ENCODE peak calls at places on chromosomes 13 and 19, in ten cellular contexts. Z, H, Y, R, C, J, V, T, B and G are unnamed samples.

GRCh38 chr13:30457306-30457891 is 8.3 kb downstream of the HMGB1 start:
- DNase-seq in Z (no peak), H (no peak), Y (no peak), R (no peak), C (no peak), J (no peak), V (no peak), T (no peak), B (no peak), G (no peak)

GRCh38 chr13:114029866-114030625 is 56.2 kb upstream of the C13orf46 start:
- DNase-seq in Z (no peak), H (no peak), Y (no peak), R (no peak), C (no peak), J (no peak), V (no peak), T (no peak), B (no peak), G (no peak)

GRCh38 chr13:43865892-43866291 is 13.6 kb downstream of the CCDC122 start:
- DNase-seq in Z (no peak), H (no peak), Y (no peak), R (no peak), C (no peak), J (peak), V (peak), T (no peak), B (no peak), G (peak)

GRCh38 chr13:74529968-74530367 is 395.8 kb upstream of the KLF12 start:
- DNase-seq in Z (no peak), H (no peak), Y (no peak), R (no peak), C (no peak), J (no peak), V (no peak), T (no peak), B (no peak), G (no peak)

GRCh38 chr19:42762782-42763181 is 2.7 kb downstream of the PSG8 start:
- DNase-seq in Z (no peak), H (no peak), Y (no peak), R (no peak), C (no peak), J (no peak), V (peak), T (no peak), B (no peak), G (no peak)

GRCh38 chr19:5961969-5962945 is 15.7 kb downstream of the RANBP3 start:
- DNase-seq in Z (peak), H (peak), Y (peak), R (peak), C (peak), J (peak), V (peak), T (peak), B (peak), G (peak)

GRCh38 chr19:2337329-2337707 is 8.8 kb downstream of the SPPL2B start:
- DNase-seq in Z (no peak), H (no peak), Y (no peak), R (no peak), C (peak), J (peak), V (peak), T (peak), B (no peak), G (peak)

GRCh38 chr13:74067818-74068217 is 66.4 kb downstream of the KLF12 start:
- DNase-seq in Z (no peak), H (no peak), Y (no peak), R (no peak), C (no peak), J (peak), V (peak), T (peak), B (no peak), G (no peak)

GRCh38 chr13:110319774-110320509 is 12.9 kb downstream of the COL4A2 start:
- DNase-seq in Z (peak), H (no peak), Y (peak), R (no peak), C (peak), J (peak), V (peak), T (no peak), B (no peak), G (no peak)

GRCh38 chr19:51096473-51097165 is 11.6 kb downstream of the CTU1 start:
- DNase-seq in Z (no peak), H (no peak), Y (no peak), R (no peak), C (no peak), J (no peak), V (no peak), T (no peak), B (no peak), G (no peak)

GRCh38 chr19:990119-990571 is 6.0 kb downstream of the WDR18 start:
- DNase-seq in Z (no peak), H (no peak), Y (no peak), R (no peak), C (no peak), J (no peak), V (no peak), T (no peak), B (no peak), G (no peak)

GRCh38 chr19:7869453-7869909 is 4.7 kb downstream of the PRR36 start:
- DNase-seq in Z (peak), H (no peak), Y (peak), R (peak), C (peak), J (peak), V (peak), T (no peak), B (no peak), G (no peak)

GRCh38 chr13:70613295-70613694 is 505.0 kb upstream of the KLHL1 start:
- DNase-seq in Z (no peak), H (no peak), Y (no peak), R (no peak), C (no peak), J (peak), V (peak), T (peak), B (no peak), G (no peak)

GRCh38 chr19:31548941-31549340 is 199.7 kb upstream of the TSHZ3 start:
- DNase-seq in Z (no peak), H (no peak), Y (no peak), R (no peak), C (peak), J (peak), V (peak), T (no peak), B (no peak), G (no peak)

GRCh38 chr13:46655727-46656180 is 102.8 kb downstream of the LRCH1 start:
- DNase-seq in Z (no peak), H (no peak), Y (no peak), R (peak), C (no peak), J (peak), V (no peak), T (no peak), B (no peak), G (no peak)

GRCh38 chr13:48641404-48641803 is 12.3 kb upstream of the CYSLTR2 start:
- DNase-seq in Z (no peak), H (no peak), Y (no peak), R (no peak), C (no peak), J (no peak), V (no peak), T (no peak), B (no peak), G (no peak)

GRCh38 chr19:47112166-47112663 is 1.4 kb downstream of the ZC3H4 start:
- DNase-seq in Z (peak), H (peak), Y (peak), R (peak), C (peak), J (peak), V (peak), T (peak), B (peak), G (peak)

GRCh38 chr19:33804021-33804799 is 7.5 kb downstream of the KCTD15 start:
- DNase-seq in Z (no peak), H (no peak), Y (no peak), R (peak), C (peak), J (peak), V (peak), T (no peak), B (no peak), G (peak)

GRCh38 chr13:45200701-45201230 is at the start of gene KCTD4:
- DNase-seq in Z (no peak), H (no peak), Y (no peak), R (no peak), C (no peak), J (peak), V (peak), T (no peak), B (no peak), G (no peak)

GRCh38 chr13:110923777-110924638 is 9.1 kb upstream of the ANKRD10 start:
- DNase-seq in Z (no peak), H (no peak), Y (no peak), R (no peak), C (no peak), J (no peak), V (no peak), T (no peak), B (no peak), G (no peak)

GRCh38 chr13:113058988-113059850 is 46.4 kb upstream of the F7 start:
- DNase-seq in Z (no peak), H (no peak), Y (no peak), R (no peak), C (no peak), J (no peak), V (no peak), T (no peak), B (no peak), G (no peak)

GRCh38 chr13:27896726-27897125 is 23.1 kb upstream of the PDX1 start:
- DNase-seq in Z (no peak), H (no peak), Y (no peak), R (no peak), C (no peak), J (no peak), V (no peak), T (no peak), B (no peak), G (no peak)

GRCh38 chr19:32464279-32464678 is 58.7 kb downstream of the DPY19L3 start:
- DNase-seq in Z (no peak), H (no peak), Y (no peak), R (no peak), C (no peak), J (peak), V (peak), T (peak), B (no peak), G (no peak)

GRCh38 chr13:75507027-75508001 is 25.3 kb upstream of the TBC1D4 start:
- DNase-seq in Z (no peak), H (peak), Y (no peak), R (no peak), C (no peak), J (peak), V (no peak), T (peak), B (peak), G (peak)

GRCh38 chr19:1122972-1123363 is 19.2 kb downstream of the GPX4 start:
- DNase-seq in Z (peak), H (no peak), Y (peak), R (no peak), C (peak), J (peak), V (peak), T (no peak), B (no peak), G (no peak)

GRCh38 chr19:49592486-49593232 is 1.7 kb downstream of the PRR12 start:
- DNase-seq in Z (peak), H (no peak), Y (no peak), R (no peak), C (no peak), J (peak), V (peak), T (peak), B (no peak), G (no peak)

GRCh38 chr13:52738719-52739467 is 727 bp downstream of the CNMD start:
- DNase-seq in Z (peak), H (no peak), Y (no peak), R (no peak), C (no peak), J (no peak), V (no peak), T (no peak), B (no peak), G (no peak)

GRCh38 chr19:13610042-13610691 is 103.9 kb upstream of the CACNA1A start:
- DNase-seq in Z (no peak), H (peak), Y (no peak), R (no peak), C (no peak), J (no peak), V (no peak), T (peak), B (no peak), G (no peak)

GRCh38 chr19:33486936-33487793 is 34.4 kb downstream of the PEPD start:
- DNase-seq in Z (no peak), H (no peak), Y (no peak), R (no peak), C (no peak), J (no peak), V (no peak), T (peak), B (no peak), G (peak)

GRCh38 chr19:17681505-17682125 is 6.5 kb downstream of the UNC13A start:
- DNase-seq in Z (peak), H (no peak), Y (no peak), R (peak), C (no peak), J (peak), V (peak), T (no peak), B (no peak), G (no peak)